ENCODE peak calls at places on chromosome 13, in four cellular contexts. J is K562, B is HepG2, N is HCT116. R is an unnamed sample.

GRCh38 chr13:98325724-98326123 is 148.7 kb upstream of the RNF113B start:
- DNase-seq in N (no peak), B (no peak), J (no peak), R (no peak)

GRCh38 chr13:92510416-92510815 is 716.2 kb upstream of the GPC6 start:
- DNase-seq in N (no peak), B (no peak), J (no peak), R (no peak)

GRCh38 chr13:34513526-34513925 is 428.5 kb upstream of the NBEA start:
- DNase-seq in J (no peak), B (no peak), N (no peak), R (no peak)

GRCh38 chr13:44061876-44062275 is 182.2 kb downstream of the LACC1 start:
- DNase-seq in B (no peak), J (no peak), N (no peak), R (no peak)

GRCh38 chr13:95920485-95920884 is 132.7 kb downstream of the UGGT2 start:
- DNase-seq in J (no peak), B (no peak), N (no peak), R (no peak)

GRCh38 chr13:66875264-66875663 is 354.9 kb downstream of the PCDH9 start:
- DNase-seq in J (no peak), N (no peak), B (no peak), R (no peak)

GRCh38 chr13:78241278-78241919 is 322.8 kb upstream of the EDNRB start:
- DNase-seq in N (no peak), B (peak; percentile 27), J (peak; percentile 3), R (peak; percentile 2)

GRCh38 chr13:83065136-83065535 is 817.1 kb downstream of the SLITRK1 start:
- DNase-seq in N (no peak), J (no peak), B (no peak), R (no peak)

GRCh38 chr13:42279986-42280385 is 8.0 kb downstream of the AKAP11 start:
- DNase-seq in B (no peak), J (no peak), N (no peak), R (no peak)

GRCh38 chr13:94239135-94239534 is 240.3 kb downstream of the DCT start:
- DNase-seq in J (no peak), N (no peak), B (no peak), R (peak; percentile 15)

GRCh38 chr13:75365724-75366173 is 116.2 kb downstream of the TBC1D4 start:
- DNase-seq in N (peak; percentile 80), B (no peak), J (no peak), R (peak; percentile 79)

GRCh38 chr13:66689628-66690027 is 540.5 kb downstream of the PCDH9 start:
- DNase-seq in N (no peak), J (no peak), B (no peak), R (no peak)

GRCh38 chr13:101202590-101202989 is 213.7 kb downstream of the NALCN start:
- DNase-seq in N (no peak), J (no peak), B (no peak), R (no peak)

GRCh38 chr13:51625555-51626345 is 41.5 kb downstream of the WDFY2 start:
- DNase-seq in J (no peak), B (no peak), N (no peak), R (no peak)

GRCh38 chr13:71051573-71051972 is 815.4 kb downstream of the DACH1 start:
- DNase-seq in B (no peak), J (no peak), N (no peak), R (no peak)

GRCh38 chr13:110306960-110307696 is at the start of the genes COL4A1 and COL4A2:
- DNase-seq in J (no peak), B (no peak), N (no peak), R (no peak)

GRCh38 chr13:110275931-110276552 is 30.9 kb downstream of the COL4A1 start:
- DNase-seq in B (no peak), J (no peak), N (no peak), R (no peak)

GRCh38 chr13:50326746-50327145 is 311.5 kb downstream of the KCNRG start:
- DNase-seq in N (no peak), J (no peak), B (no peak), R (no peak)

GRCh38 chr13:46202188-46202795 is 9.4 kb upstream of the LRRC63 start:
- DNase-seq in N (no peak), B (no peak), J (no peak), R (no peak)

GRCh38 chr13:75437582-75438318 is 44.2 kb downstream of the TBC1D4 start:
- DNase-seq in N (no peak), B (no peak), J (peak; percentile 5), R (no peak)

GRCh38 chr13:37884674-37885073 is 15.1 kb upstream of the TRPC4 start:
- DNase-seq in N (no peak), J (no peak), B (no peak), R (no peak)

GRCh38 chr13:31035162-31035951 is 102.9 kb downstream of the TEX26 start:
- DNase-seq in B (no peak), N (no peak), J (no peak), R (no peak)

GRCh38 chr13:79392882-79393563 is 13.0 kb downstream of the RBM26 start:
- DNase-seq in J (peak; percentile 24), B (no peak), N (no peak), R (peak; percentile 38)

GRCh38 chr13:36543671-36544070 is 111.4 kb downstream of the CCNA1 start:
- DNase-seq in N (no peak), J (no peak), B (no peak), R (no peak)

GRCh38 chr13:100573121-100573520 is 15.5 kb downstream of the GGACT start:
- DNase-seq in N (peak; percentile 75), J (peak; percentile 58), B (peak; percentile 77), R (peak; percentile 48)

GRCh38 chr13:20198781-20199180 is 6.0 kb upstream of the GJB2 start:
- DNase-seq in B (peak; percentile 38), N (no peak), J (no peak), R (no peak)

GRCh38 chr13:79637086-79637763 is 156.3 kb downstream of the NDFIP2 start:
- DNase-seq in J (no peak), B (no peak), N (no peak), R (no peak)

GRCh38 chr13:94906605-94907004 is 194.3 kb upstream of the SOX21 start:
- DNase-seq in J (no peak), B (no peak), N (no peak), R (no peak)

GRCh38 chr13:50676602-50677001 is 166.9 kb downstream of the DLEU7 start:
- DNase-seq in N (no peak), B (no peak), J (no peak), R (no peak)

GRCh38 chr13:73299787-73300186 is 241.0 kb downstream of the KLF5 start:
- DNase-seq in J (no peak), N (no peak), B (no peak), R (no peak)

GRCh38 chr13:64551755-64552154 is 2678.4 kb downstream of the PCDH9 start:
- DNase-seq in B (no peak), N (no peak), J (no peak), R (no peak)

GRCh38 chr13:20939662-20940061 is 37.1 kb upstream of the XPO4 start:
- DNase-seq in J (no peak), B (no peak), N (no peak), R (no peak)

GRCh38 chr13:92103673-92104296 is 705.4 kb downstream of the GPC5 start:
- DNase-seq in J (no peak), N (no peak), B (no peak), R (no peak)

GRCh38 chr13:104584481-104584880 is 1518.3 kb upstream of the SLC10A2 start:
- DNase-seq in J (no peak), B (no peak), N (no peak), R (no peak)

GRCh38 chr13:106133025-106133424 is 402.4 kb downstream of the EFNB2 start:
- DNase-seq in N (no peak), J (no peak), B (no peak), R (no peak)

GRCh38 chr13:41621716-41622508 is 164.6 kb downstream of the RGCC start:
- DNase-seq in N (no peak), B (peak; percentile 35), J (no peak), R (no peak)

GRCh38 chr13:61252213-61252612 is 163.4 kb downstream of the PCDH20 start:
- DNase-seq in B (no peak), J (no peak), N (no peak), R (no peak)

GRCh38 chr13:40485611-40486517 is 180.6 kb downstream of the FOXO1 start:
- DNase-seq in N (no peak), B (no peak), J (no peak), R (no peak)
- TF ChIP-seq TCF7L2 in N (no peak), B (no peak), J (no peak), R (no peak)

DNA sequence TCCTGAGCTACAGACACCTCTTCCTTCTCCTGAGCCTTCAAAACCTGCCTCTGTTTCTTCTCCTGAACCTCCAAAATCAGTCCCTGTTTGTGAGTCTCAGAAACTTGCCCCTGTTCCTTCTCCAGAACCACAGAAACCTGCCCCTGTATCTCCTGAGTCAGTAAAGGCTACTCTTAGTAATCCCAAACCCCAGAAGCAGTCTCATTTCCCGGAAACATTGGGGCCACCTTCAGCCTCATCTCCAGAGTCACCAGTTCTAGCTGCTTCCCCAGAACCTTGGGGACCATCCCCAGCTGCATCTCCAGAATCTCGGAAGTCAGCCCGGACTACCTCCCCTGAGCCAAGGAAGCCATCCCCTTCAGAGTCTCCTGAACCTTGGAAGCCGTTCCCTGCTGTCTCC is 10.0 kb downstream of the CHAMP1 start:
- DNase-seq in J (no peak), B (no peak), N (no peak), R (no peak)
- TF ChIP-seq TCF7L2 in J (no peak), B (no peak), N (no peak), R (no peak)

GRCh38 chr13:112692586-112692985 is 2.7 kb downstream of the ATP11A start:
- DNase-seq in B (no peak), J (no peak), N (no peak), R (no peak)
- TF ChIP-seq TCF7L2 in B (no peak), J (no peak), N (no peak), R (no peak)

GRCh38 chr13:57595775-57596174 is 35.8 kb upstream of the PCDH17 start:
- DNase-seq in J (no peak), N (no peak), B (no peak), R (no peak)
- TF ChIP-seq TCF7L2 in J (no peak), N (no peak), B (no peak), R (no peak)

DNA sequence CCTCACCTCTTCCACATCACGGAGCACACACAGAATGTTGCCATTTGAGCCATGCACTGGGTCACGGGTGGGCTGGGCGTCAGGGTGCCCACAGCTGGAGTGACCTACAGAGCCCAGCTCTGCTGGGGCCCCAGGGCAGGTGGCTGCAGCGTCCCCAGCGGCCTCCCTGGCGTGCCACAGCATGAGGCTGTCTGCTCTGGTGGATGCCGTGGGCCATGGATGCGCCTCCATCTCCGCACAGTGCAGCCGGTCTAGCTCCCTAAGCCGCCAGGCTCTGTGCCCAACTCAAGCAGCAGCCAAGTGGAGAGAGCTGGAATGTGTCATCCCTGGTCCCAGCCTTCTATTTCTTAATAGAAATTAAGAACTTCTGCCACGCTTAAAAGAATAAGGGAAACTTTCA is 59.1 kb downstream of the ATP11A start:
- DNase-seq in B (no peak), J (no peak), N (no peak), R (no peak)
- TF ChIP-seq TCF7L2 in B (no peak), J (no peak), N (no peak), R (no peak)

DNA sequence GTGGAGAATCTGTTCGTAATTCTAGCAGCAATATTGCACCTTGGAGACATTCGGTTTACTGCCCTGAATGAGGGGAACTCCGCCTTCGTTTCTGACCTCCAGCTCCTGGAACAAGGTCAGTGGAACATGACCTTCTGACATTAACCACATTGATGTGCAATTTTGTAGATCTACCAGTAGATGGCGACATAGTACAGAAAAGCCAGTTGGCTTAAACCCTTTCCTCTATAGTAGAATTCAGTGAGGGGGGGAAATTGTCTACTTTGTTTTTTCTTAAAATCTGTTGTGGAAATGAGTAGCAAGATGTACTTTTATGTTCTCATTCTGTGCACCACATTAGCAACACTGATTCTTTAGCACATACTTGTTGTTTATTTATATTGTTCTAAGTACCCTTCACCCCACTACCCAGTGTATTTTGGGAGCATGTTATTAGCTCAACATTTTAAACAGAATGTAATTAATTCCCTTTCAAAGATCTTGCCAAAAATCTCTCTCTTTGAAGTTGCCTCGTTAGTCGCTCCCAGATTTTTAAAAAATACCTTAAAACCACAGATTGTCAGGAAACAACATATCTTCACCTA is 332.2 kb downstream of the MYO16 start:
- DNase-seq in N (peak; percentile 31), J (peak; percentile 26), B (peak; percentile 43), R (peak; percentile 46)
- TF ChIP-seq TCF7L2 in N (no peak), J (no peak), B (no peak), R (no peak)